ENCODE peak calls at places on chromosomes 1 and 21, in eight cellular contexts. One of them, this sample, is unnamed.

GRCh38 chr1:214504330-214504729 is 47.1 kb downstream of the PTPN14 start:
- DNase-seq in stimulated activated CD8-positive, alpha-beta memory T cell treated with anti-CD3 and anti-CD28 coated beads, Interleukin-12 subunit alpha, Interleukin-12 subunit beta, amount 100 ng/mL, for 1 hour: no peak
- DNase-seq in epithelial cell of prostate: no peak
- DNase-seq in naive B cell: no peak
- DNase-seq in fibroblast of pulmonary artery: no peak
- DNase-seq in epithelial cell of proximal tubule: no peak
- DNase-seq in HFFc6: no peak
- DNase-seq in EH: no peak
- DNase-seq in this sample: no peak

GRCh38 chr1:84939151-84939550 is 46.1 kb upstream of the LPAR3 start:
- DNase-seq in fibroblast of pulmonary artery: peak; percentile 59
- DNase-seq in naive B cell: no peak
- DNase-seq in stimulated activated CD8-positive, alpha-beta memory T cell treated with anti-CD3 and anti-CD28 coated beads, Interleukin-12 subunit alpha, Interleukin-12 subunit beta, amount 100 ng/mL, for 1 hour: no peak
- DNase-seq in HFFc6: no peak
- DNase-seq in EH: peak; percentile 49
- DNase-seq in epithelial cell of prostate: no peak
- DNase-seq in epithelial cell of proximal tubule: no peak
- DNase-seq in this sample: peak; percentile 26

GRCh38 chr1:229648406-229648805 is 22.4 kb downstream of the URB2 start:
- DNase-seq in EH: no peak
- DNase-seq in HFFc6: no peak
- DNase-seq in epithelial cell of proximal tubule: no peak
- DNase-seq in stimulated activated CD8-positive, alpha-beta memory T cell treated with anti-CD3 and anti-CD28 coated beads, Interleukin-12 subunit alpha, Interleukin-12 subunit beta, amount 100 ng/mL, for 1 hour: no peak
- DNase-seq in fibroblast of pulmonary artery: no peak
- DNase-seq in epithelial cell of prostate: no peak
- DNase-seq in naive B cell: no peak
- DNase-seq in this sample: no peak

GRCh38 chr1:201259476-201260235 is 23.6 kb upstream of the PKP1 start:
- DNase-seq in stimulated activated CD8-positive, alpha-beta memory T cell treated with anti-CD3 and anti-CD28 coated beads, Interleukin-12 subunit alpha, Interleukin-12 subunit beta, amount 100 ng/mL, for 1 hour: no peak
- DNase-seq in HFFc6: peak; percentile 41
- DNase-seq in EH: peak; percentile 70
- DNase-seq in naive B cell: no peak
- DNase-seq in epithelial cell of proximal tubule: no peak
- DNase-seq in epithelial cell of prostate: no peak
- DNase-seq in fibroblast of pulmonary artery: no peak
- DNase-seq in this sample: peak; percentile 11

GRCh38 chr1:217029311-217030157 is 306.3 kb upstream of the ESRRG start:
- DNase-seq in epithelial cell of proximal tubule: peak; percentile 86
- DNase-seq in HFFc6: no peak
- DNase-seq in fibroblast of pulmonary artery: peak; percentile 69
- DNase-seq in stimulated activated CD8-positive, alpha-beta memory T cell treated with anti-CD3 and anti-CD28 coated beads, Interleukin-12 subunit alpha, Interleukin-12 subunit beta, amount 100 ng/mL, for 1 hour: no peak
- DNase-seq in EH: peak; percentile 67
- DNase-seq in epithelial cell of prostate: peak; percentile 94
- DNase-seq in naive B cell: no peak
- DNase-seq in this sample: no peak

GRCh38 chr1:194833111-194833510 is 1646.7 kb upstream of the B3GALT2 start:
- DNase-seq in stimulated activated CD8-positive, alpha-beta memory T cell treated with anti-CD3 and anti-CD28 coated beads, Interleukin-12 subunit alpha, Interleukin-12 subunit beta, amount 100 ng/mL, for 1 hour: no peak
- DNase-seq in HFFc6: no peak
- DNase-seq in EH: no peak
- DNase-seq in fibroblast of pulmonary artery: no peak
- DNase-seq in epithelial cell of proximal tubule: no peak
- DNase-seq in epithelial cell of prostate: no peak
- DNase-seq in naive B cell: no peak
- DNase-seq in this sample: no peak

GRCh38 chr1:5728956-5729355 is 263.3 kb downstream of the NPHP4 start:
- DNase-seq in stimulated activated CD8-positive, alpha-beta memory T cell treated with anti-CD3 and anti-CD28 coated beads, Interleukin-12 subunit alpha, Interleukin-12 subunit beta, amount 100 ng/mL, for 1 hour: no peak
- DNase-seq in EH: no peak
- DNase-seq in epithelial cell of prostate: no peak
- DNase-seq in naive B cell: no peak
- DNase-seq in epithelial cell of proximal tubule: no peak
- DNase-seq in HFFc6: no peak
- DNase-seq in fibroblast of pulmonary artery: no peak
- DNase-seq in this sample: no peak

GRCh38 chr1:37765937-37766664 is 1.2 kb upstream of the EPHA10 start:
- DNase-seq in epithelial cell of proximal tubule: no peak
- DNase-seq in epithelial cell of prostate: no peak
- DNase-seq in stimulated activated CD8-positive, alpha-beta memory T cell treated with anti-CD3 and anti-CD28 coated beads, Interleukin-12 subunit alpha, Interleukin-12 subunit beta, amount 100 ng/mL, for 1 hour: no peak
- DNase-seq in HFFc6: no peak
- DNase-seq in fibroblast of pulmonary artery: no peak
- DNase-seq in naive B cell: no peak
- DNase-seq in EH: no peak
- DNase-seq in this sample: no peak

GRCh38 chr1:235910357-235911299 is 43.9 kb upstream of the LYST start:
- DNase-seq in stimulated activated CD8-positive, alpha-beta memory T cell treated with anti-CD3 and anti-CD28 coated beads, Interleukin-12 subunit alpha, Interleukin-12 subunit beta, amount 100 ng/mL, for 1 hour: no peak
- DNase-seq in epithelial cell of proximal tubule: peak; percentile 96
- DNase-seq in fibroblast of pulmonary artery: peak; percentile 87
- DNase-seq in naive B cell: no peak
- DNase-seq in EH: peak; percentile 99
- DNase-seq in HFFc6: peak; percentile 99
- DNase-seq in epithelial cell of prostate: peak; percentile 95
- DNase-seq in this sample: peak; percentile 86

GRCh38 chr1:43027977-43028376 is 69.3 kb upstream of the SLC2A1 start:
- DNase-seq in stimulated activated CD8-positive, alpha-beta memory T cell treated with anti-CD3 and anti-CD28 coated beads, Interleukin-12 subunit alpha, Interleukin-12 subunit beta, amount 100 ng/mL, for 1 hour: no peak
- DNase-seq in naive B cell: no peak
- DNase-seq in epithelial cell of proximal tubule: no peak
- DNase-seq in HFFc6: no peak
- DNase-seq in EH: no peak
- DNase-seq in fibroblast of pulmonary artery: no peak
- DNase-seq in epithelial cell of prostate: no peak
- DNase-seq in this sample: no peak

GRCh38 chr21:16196521-16197208 is 466.9 kb downstream of the USP25 start:
- DNase-seq in naive B cell: no peak
- DNase-seq in HFFc6: no peak
- DNase-seq in epithelial cell of prostate: no peak
- DNase-seq in fibroblast of pulmonary artery: peak; percentile 49
- DNase-seq in EH: peak; percentile 3
- DNase-seq in stimulated activated CD8-positive, alpha-beta memory T cell treated with anti-CD3 and anti-CD28 coated beads, Interleukin-12 subunit alpha, Interleukin-12 subunit beta, amount 100 ng/mL, for 1 hour: no peak
- DNase-seq in epithelial cell of proximal tubule: peak; percentile 35
- DNase-seq in this sample: peak; percentile 40

GRCh38 chr21:41600116-41600515 is 92.2 kb upstream of the TMPRSS2 start:
- DNase-seq in fibroblast of pulmonary artery: no peak
- DNase-seq in EH: no peak
- DNase-seq in HFFc6: no peak
- DNase-seq in stimulated activated CD8-positive, alpha-beta memory T cell treated with anti-CD3 and anti-CD28 coated beads, Interleukin-12 subunit alpha, Interleukin-12 subunit beta, amount 100 ng/mL, for 1 hour: no peak
- DNase-seq in naive B cell: no peak
- DNase-seq in epithelial cell of proximal tubule: no peak
- DNase-seq in epithelial cell of prostate: no peak
- DNase-seq in this sample: no peak

GRCh38 chr1:179058343-179059184 is 23.3 kb upstream of the TOR3A start:
- DNase-seq in HFFc6: peak; percentile 48
- DNase-seq in epithelial cell of prostate: no peak
- DNase-seq in naive B cell: no peak
- DNase-seq in stimulated activated CD8-positive, alpha-beta memory T cell treated with anti-CD3 and anti-CD28 coated beads, Interleukin-12 subunit alpha, Interleukin-12 subunit beta, amount 100 ng/mL, for 1 hour: no peak
- DNase-seq in EH: peak; percentile 90
- DNase-seq in fibroblast of pulmonary artery: peak; percentile 36
- DNase-seq in epithelial cell of proximal tubule: no peak
- DNase-seq in this sample: no peak

GRCh38 chr1:53606197-53607095 is 132.5 kb downstream of the GLIS1 start:
- DNase-seq in epithelial cell of prostate: no peak
- DNase-seq in HFFc6: no peak
- DNase-seq in naive B cell: no peak
- DNase-seq in EH: no peak
- DNase-seq in epithelial cell of proximal tubule: no peak
- DNase-seq in fibroblast of pulmonary artery: no peak
- DNase-seq in stimulated activated CD8-positive, alpha-beta memory T cell treated with anti-CD3 and anti-CD28 coated beads, Interleukin-12 subunit alpha, Interleukin-12 subunit beta, amount 100 ng/mL, for 1 hour: no peak
- DNase-seq in this sample: no peak

GRCh38 chr1:15219280-15220023 is 27.6 kb upstream of the FHAD1 start:
- DNase-seq in HFFc6: no peak
- DNase-seq in stimulated activated CD8-positive, alpha-beta memory T cell treated with anti-CD3 and anti-CD28 coated beads, Interleukin-12 subunit alpha, Interleukin-12 subunit beta, amount 100 ng/mL, for 1 hour: no peak
- DNase-seq in fibroblast of pulmonary artery: no peak
- DNase-seq in EH: no peak
- DNase-seq in epithelial cell of prostate: no peak
- DNase-seq in naive B cell: no peak
- DNase-seq in epithelial cell of proximal tubule: no peak
- DNase-seq in this sample: no peak

GRCh38 chr21:44416193-44416592 is 39.1 kb upstream of the LRRC3 start:
- DNase-seq in epithelial cell of prostate: no peak
- DNase-seq in naive B cell: no peak
- DNase-seq in stimulated activated CD8-positive, alpha-beta memory T cell treated with anti-CD3 and anti-CD28 coated beads, Interleukin-12 subunit alpha, Interleukin-12 subunit beta, amount 100 ng/mL, for 1 hour: no peak
- DNase-seq in EH: no peak
- DNase-seq in epithelial cell of proximal tubule: no peak
- DNase-seq in HFFc6: no peak
- DNase-seq in fibroblast of pulmonary artery: no peak
- DNase-seq in this sample: no peak

GRCh38 chr21:16476056-16476850 is 746.5 kb downstream of the USP25 start:
- DNase-seq in HFFc6: no peak
- DNase-seq in fibroblast of pulmonary artery: peak; percentile 35
- DNase-seq in EH: no peak
- DNase-seq in stimulated activated CD8-positive, alpha-beta memory T cell treated with anti-CD3 and anti-CD28 coated beads, Interleukin-12 subunit alpha, Interleukin-12 subunit beta, amount 100 ng/mL, for 1 hour: no peak
- DNase-seq in naive B cell: no peak
- DNase-seq in epithelial cell of proximal tubule: no peak
- DNase-seq in epithelial cell of prostate: no peak
- DNase-seq in this sample: no peak

GRCh38 chr1:217274416-217274815 is 356.5 kb downstream of the GPATCH2 start:
- DNase-seq in HFFc6: no peak
- DNase-seq in fibroblast of pulmonary artery: peak; percentile 55
- DNase-seq in EH: peak; percentile 5
- DNase-seq in naive B cell: no peak
- DNase-seq in epithelial cell of proximal tubule: no peak
- DNase-seq in stimulated activated CD8-positive, alpha-beta memory T cell treated with anti-CD3 and anti-CD28 coated beads, Interleukin-12 subunit alpha, Interleukin-12 subunit beta, amount 100 ng/mL, for 1 hour: no peak
- DNase-seq in epithelial cell of prostate: no peak
- DNase-seq in this sample: no peak

GRCh38 chr1:14113841-14114567 is 414.0 kb downstream of the PRDM2 start:
- DNase-seq in naive B cell: no peak
- DNase-seq in stimulated activated CD8-positive, alpha-beta memory T cell treated with anti-CD3 and anti-CD28 coated beads, Interleukin-12 subunit alpha, Interleukin-12 subunit beta, amount 100 ng/mL, for 1 hour: no peak
- DNase-seq in epithelial cell of prostate: no peak
- DNase-seq in EH: no peak
- DNase-seq in fibroblast of pulmonary artery: peak; percentile 16
- DNase-seq in HFFc6: no peak
- DNase-seq in epithelial cell of proximal tubule: peak; percentile 15
- DNase-seq in this sample: no peak

GRCh38 chr21:36703123-36703522 is 4.2 kb downstream of the SIM2 start:
- DNase-seq in fibroblast of pulmonary artery: no peak
- DNase-seq in HFFc6: no peak
- DNase-seq in stimulated activated CD8-positive, alpha-beta memory T cell treated with anti-CD3 and anti-CD28 coated beads, Interleukin-12 subunit alpha, Interleukin-12 subunit beta, amount 100 ng/mL, for 1 hour: no peak
- DNase-seq in epithelial cell of proximal tubule: no peak
- DNase-seq in EH: no peak
- DNase-seq in epithelial cell of prostate: no peak
- DNase-seq in naive B cell: no peak
- DNase-seq in this sample: no peak

GRCh38 chr21:16424331-16424749 is 694.6 kb downstream of the USP25 start:
- DNase-seq in fibroblast of pulmonary artery: peak; percentile 66
- DNase-seq in stimulated activated CD8-positive, alpha-beta memory T cell treated with anti-CD3 and anti-CD28 coated beads, Interleukin-12 subunit alpha, Interleukin-12 subunit beta, amount 100 ng/mL, for 1 hour: no peak
- DNase-seq in epithelial cell of prostate: no peak
- DNase-seq in naive B cell: no peak
- DNase-seq in epithelial cell of proximal tubule: no peak
- DNase-seq in EH: no peak
- DNase-seq in HFFc6: no peak
- DNase-seq in this sample: peak; percentile 62

GRCh38 chr21:46227811-46228344 is 696 bp downstream of the LSS start:
- DNase-seq in EH: no peak
- DNase-seq in naive B cell: no peak
- DNase-seq in stimulated activated CD8-positive, alpha-beta memory T cell treated with anti-CD3 and anti-CD28 coated beads, Interleukin-12 subunit alpha, Interleukin-12 subunit beta, amount 100 ng/mL, for 1 hour: no peak
- DNase-seq in HFFc6: no peak
- DNase-seq in epithelial cell of prostate: no peak
- DNase-seq in epithelial cell of proximal tubule: no peak
- DNase-seq in fibroblast of pulmonary artery: peak; percentile 17
- DNase-seq in this sample: peak; percentile 6

GRCh38 chr1:26290416-26291261 is 10.8 kb downstream of the SH3BGRL3 start:
- DNase-seq in epithelial cell of prostate: no peak
- DNase-seq in naive B cell: no peak
- DNase-seq in EH: no peak
- DNase-seq in fibroblast of pulmonary artery: no peak
- DNase-seq in HFFc6: no peak
- DNase-seq in stimulated activated CD8-positive, alpha-beta memory T cell treated with anti-CD3 and anti-CD28 coated beads, Interleukin-12 subunit alpha, Interleukin-12 subunit beta, amount 100 ng/mL, for 1 hour: no peak
- DNase-seq in epithelial cell of proximal tubule: no peak
- DNase-seq in this sample: no peak

GRCh38 chr1:3306583-3307285 is 147.7 kb upstream of the ARHGEF16 start:
- DNase-seq in EH: peak; percentile 87
- DNase-seq in stimulated activated CD8-positive, alpha-beta memory T cell treated with anti-CD3 and anti-CD28 coated beads, Interleukin-12 subunit alpha, Interleukin-12 subunit beta, amount 100 ng/mL, for 1 hour: no peak
- DNase-seq in epithelial cell of proximal tubule: no peak
- DNase-seq in fibroblast of pulmonary artery: peak; percentile 72
- DNase-seq in epithelial cell of prostate: no peak
- DNase-seq in HFFc6: peak; percentile 81
- DNase-seq in naive B cell: no peak
- DNase-seq in this sample: no peak

GRCh38 chr1:28601696-28602095 is 9.6 kb downstream of the RAB42 start:
- DNase-seq in EH: peak; percentile 98
- DNase-seq in naive B cell: no peak
- DNase-seq in epithelial cell of proximal tubule: peak; percentile 52
- DNase-seq in HFFc6: peak; percentile 92
- DNase-seq in fibroblast of pulmonary artery: peak; percentile 83
- DNase-seq in epithelial cell of prostate: peak; percentile 65
- DNase-seq in stimulated activated CD8-positive, alpha-beta memory T cell treated with anti-CD3 and anti-CD28 coated beads, Interleukin-12 subunit alpha, Interleukin-12 subunit beta, amount 100 ng/mL, for 1 hour: no peak
- DNase-seq in this sample: peak; percentile 63

This sample was measured in dermis blood vessel endothelial cell.